ENCODE peak calls at places on chromosomes 3 and 15, in six cellular contexts. P is bronchial epithelial cell, C is HFFc6, H is HepG2, T is adrenal gland, U is lower lobe of right lung. I is an unnamed sample.

GRCh38 chr3:157405457-157405856 is 31.2 kb upstream of the PTX3 start:
- DNase-seq in P (peak; percentile 21), C (peak; percentile 16), H (no peak), T (no peak), U (no peak), I (no peak)

GRCh38 chr3:39447637-39448483 is 19.6 kb upstream of the MOBP start:
- DNase-seq in P (peak; percentile 84), C (peak; percentile 77), H (peak; percentile 80), T (peak; percentile 79), U (no peak), I (peak; percentile 62)

GRCh38 chr15:30921781-30922371 is 18.2 kb downstream of the FAN1 start:
- DNase-seq in P (no peak), C (no peak), H (no peak), T (no peak), U (no peak), I (no peak)

GRCh38 chr3:107227091-107227490 is 150.1 kb upstream of the CCDC54 start:
- DNase-seq in P (no peak), C (peak; percentile 51), H (no peak), T (no peak), U (no peak), I (no peak)

GRCh38 chr3:111956995-111957736 is 21.7 kb upstream of the ABHD10 start:
- DNase-seq in P (no peak), C (no peak), H (no peak), T (no peak), U (no peak), I (no peak)

GRCh38 chr3:103909395-103909794 is 1457.3 kb upstream of the ALCAM start:
- DNase-seq in P (no peak), C (no peak), H (no peak), T (no peak), U (no peak), I (no peak)

GRCh38 chr3:158683216-158683975 is 10.9 kb upstream of the LXN start:
- DNase-seq in P (peak; percentile 47), C (peak; percentile 69), H (no peak), T (no peak), U (no peak), I (no peak)

GRCh38 chr3:3666664-3667063 is 132.6 kb upstream of the LRRN1 start:
- DNase-seq in P (peak; percentile 39), C (no peak), H (no peak), T (no peak), U (no peak), I (no peak)

GRCh38 chr3:119529883-119530282 is 29.5 kb downstream of the CD80 start:
- DNase-seq in P (peak; percentile 11), C (peak; percentile 65), H (no peak), T (no peak), U (no peak), I (peak; percentile 43)

DNA sequence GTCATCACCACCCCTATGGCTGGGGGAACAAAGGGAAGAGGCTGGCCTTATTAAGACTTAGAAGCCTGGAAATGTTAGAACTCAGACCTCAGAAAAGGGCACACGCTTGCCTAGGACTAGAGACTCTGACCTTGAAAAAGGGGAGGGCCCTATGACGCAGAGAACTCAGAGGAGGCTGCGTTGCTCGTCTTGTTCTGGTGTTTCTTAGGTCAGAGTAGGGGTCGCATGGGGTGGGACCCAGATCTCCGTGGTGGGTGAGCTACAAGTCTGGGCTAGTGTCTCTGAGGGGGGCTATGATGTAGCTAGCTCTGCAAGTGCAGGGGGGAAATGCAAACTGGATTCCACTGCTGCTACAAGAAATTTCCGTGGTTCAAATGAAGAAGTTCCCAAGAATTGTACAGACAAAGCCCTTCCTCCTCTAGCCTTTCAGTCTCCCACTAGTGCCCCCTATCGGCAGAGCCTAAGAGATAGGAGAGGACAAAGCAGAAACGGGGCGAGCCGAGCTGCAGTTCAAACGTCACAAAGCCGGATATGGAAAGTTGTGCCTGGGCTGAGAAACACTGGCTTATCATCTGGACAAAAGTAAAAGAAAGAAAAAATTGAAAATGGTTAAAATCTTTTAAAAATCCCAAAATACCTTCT is 392.9 kb upstream of the ROBO2 start:
- DNase-seq in P (no peak), C (no peak), H (peak; percentile 14), T (no peak), U (no peak), I (no peak)
- TF ChIP-seq CTCF in P (no peak), C (no peak), H (peak; percentile 48), T (no peak), U (no peak), I (no peak)

DNA sequence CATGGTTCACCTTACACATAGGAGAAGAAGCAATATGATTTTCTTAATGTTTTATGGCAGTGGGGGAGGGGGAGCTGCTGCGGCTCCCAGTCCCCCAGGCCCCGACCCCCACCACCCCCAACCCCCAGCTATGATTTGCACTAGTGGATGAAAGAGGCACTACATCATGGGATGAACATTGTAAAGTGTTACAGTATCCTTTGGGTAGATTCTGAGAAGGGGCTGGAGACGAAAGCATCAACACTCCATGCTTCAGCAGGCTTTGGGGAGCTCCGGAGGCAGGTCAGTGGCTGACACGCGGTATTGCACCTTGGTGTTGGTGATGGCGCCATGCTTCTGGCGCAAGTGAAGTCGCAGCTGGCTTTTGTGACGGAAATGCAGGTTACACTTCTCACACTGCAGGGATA is 19.9 kb upstream of the RTP2 start:
- DNase-seq in P (no peak), C (no peak), H (no peak), T (no peak), U (no peak), I (no peak)
- TF ChIP-seq CTCF in P (no peak), C (peak; percentile 56), H (no peak), T (no peak), U (no peak), I (no peak)

GRCh38 chr15:59185725-59186124 is 20.9 kb upstream of the LDHAL6B start:
- DNase-seq in P (no peak), C (no peak), H (no peak), T (no peak), U (no peak), I (no peak)
- TF ChIP-seq CTCF in P (no peak), C (peak; percentile 47), H (peak; percentile 33), T (no peak), U (peak; percentile 30), I (no peak)

GRCh38 chr15:67824157-67824899 is 981 bp upstream of the SKOR1 start:
- DNase-seq in P (no peak), C (no peak), H (no peak), T (no peak), U (no peak), I (no peak)
- TF ChIP-seq CTCF in P (no peak), C (no peak), H (no peak), T (no peak), U (no peak), I (no peak)

DNA sequence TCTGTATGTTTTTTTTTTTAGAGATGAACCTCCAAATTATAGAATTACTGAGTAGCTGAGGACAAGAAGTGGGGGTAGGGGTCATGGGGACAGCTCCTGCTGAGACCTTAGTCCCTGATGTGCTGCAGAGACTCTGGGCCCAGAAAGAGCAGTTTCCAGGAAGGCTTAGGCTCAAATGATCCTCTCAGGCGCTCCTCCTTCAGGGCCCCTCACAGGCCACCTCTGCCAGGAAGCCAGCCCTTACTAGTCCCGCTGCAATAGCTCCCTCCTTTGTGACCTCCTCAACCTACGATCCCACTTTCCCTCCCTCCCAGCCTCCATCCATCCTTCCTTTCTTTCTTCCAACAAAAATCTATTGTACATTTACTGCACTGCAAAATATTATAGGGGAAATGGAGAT is 24.6 kb downstream of the SLC28A1 start:
- DNase-seq in P (no peak), C (no peak), H (no peak), T (no peak), U (no peak), I (no peak)
- TF ChIP-seq CTCF in P (no peak), C (no peak), H (no peak), T (no peak), U (no peak), I (no peak)

GRCh38 chr3:56254261-56254660 is 214.0 kb downstream of the ERC2 start:
- DNase-seq in P (peak; percentile 29), C (no peak), H (no peak), T (no peak), U (no peak), I (no peak)

GRCh38 chr3:56251343-56251945 is 216.8 kb downstream of the ERC2 start:
- DNase-seq in P (peak; percentile 52), C (peak; percentile 51), H (peak; percentile 18), T (peak; percentile 63), U (no peak), I (peak; percentile 44)

GRCh38 chr3:56260262-56260661 is 208.0 kb downstream of the ERC2 start:
- DNase-seq in P (no peak), C (no peak), H (no peak), T (no peak), U (no peak), I (no peak)

GRCh38 chr3:56257826-56258225 is 210.4 kb downstream of the ERC2 start:
- DNase-seq in P (no peak), C (no peak), H (no peak), T (no peak), U (no peak), I (no peak)

GRCh38 chr3:56254835-56255234 is 213.4 kb downstream of the ERC2 start:
- DNase-seq in P (peak; percentile 7), C (no peak), H (no peak), T (no peak), U (no peak), I (no peak)
- TF ChIP-seq CTCF in P (peak; percentile 11), C (peak; percentile 58), H (no peak), T (no peak), U (no peak), I (peak; percentile 22)